ENCODE peak calls at places on chromosomes 1 and 21, in four cellular contexts. I is mesenchymal stem cell, H is IMR-90, K is MM.1S. S is an unnamed sample.
A peak's percentile ranks its signal among the peaks of the same experiment; 100 is the strongest.

GRCh38 chr1:18954270-18955071 is 2.0 kb downstream of the IFFO2 start:
- DNase-seq in I (peak; percentile 70), H (no peak), K (no peak), S (no peak)

GRCh38 chr1:27388337-27389005 is 4.0 kb upstream of the GPR3 start:
- DNase-seq in I (peak; percentile 52), H (no peak), K (peak; percentile 66), S (peak; percentile 83)

GRCh38 chr1:15617874-15618684 is 821 bp downstream of the DDI2 start:
- DNase-seq in I (peak; percentile 41), H (no peak), K (peak; percentile 54), S (peak; percentile 72)

GRCh38 chr1:158146165-158146564 is 34.5 kb upstream of the CD1D start:
- DNase-seq in I (peak; percentile 38), H (peak; percentile 61), K (no peak), S (no peak)

GRCh38 chr1:6103111-6103853 is 57.6 kb downstream of the KCNAB2 start:
- DNase-seq in I (no peak), H (no peak), K (no peak), S (no peak)

GRCh38 chr1:211660718-211661222 is 14.7 kb downstream of the NEK2 start:
- DNase-seq in I (no peak), H (no peak), K (no peak), S (no peak)

GRCh38 chr1:1535298-1535988 is 5.0 kb downstream of the TMEM240 start:
- DNase-seq in I (no peak), H (no peak), K (no peak), S (no peak)

GRCh38 chr1:39272027-39272790 is 67.7 kb downstream of the MACF1 start:
- DNase-seq in I (peak; percentile 83), H (peak; percentile 53), K (peak; percentile 87), S (no peak)

GRCh38 chr1:75855010-75855409 is 58.3 kb downstream of the MSH4 start:
- DNase-seq in I (peak; percentile 43), H (peak; percentile 53), K (no peak), S (no peak)

GRCh38 chr1:201172999-201173610 is 17.5 kb upstream of the IGFN1 start:
- DNase-seq in I (peak; percentile 22), H (peak; percentile 54), K (no peak), S (no peak)

GRCh38 chr1:220135755-220136154 is 41.8 kb downstream of the IARS2 start:
- DNase-seq in I (no peak), H (no peak), K (no peak), S (no peak)

GRCh38 chr1:170804879-170805278 is 130.5 kb upstream of the MROH9 start:
- DNase-seq in I (no peak), H (no peak), K (no peak), S (no peak)

GRCh38 chr1:178869114-178869697 is 1.7 kb downstream of the ANGPTL1 start:
- DNase-seq in I (peak; percentile 32), H (peak; percentile 63), K (no peak), S (no peak)

GRCh38 chr21:45019076-45019886 is 55.1 kb upstream of the ADARB1 start:
- DNase-seq in I (peak; percentile 53), H (no peak), K (no peak), S (no peak)

GRCh38 chr1:36908096-36908495 is 126.2 kb downstream of the GRIK3 start:
- DNase-seq in I (no peak), H (no peak), K (no peak), S (no peak)

GRCh38 chr1:115557715-115558114 is 84.1 kb upstream of the VANGL1 start:
- DNase-seq in I (no peak), H (no peak), K (no peak), S (no peak)

GRCh38 chr21:34988139-34988538 is 61.0 kb downstream of the RUNX1 start:
- DNase-seq in I (no peak), H (no peak), K (no peak), S (no peak)

GRCh38 chr1:59013928-59014279 is 230.1 kb upstream of the JUN start:
- DNase-seq in I (no peak), H (no peak), K (peak; percentile 19), S (no peak)

GRCh38 chr1:54384921-54385726 is 21.1 kb downstream of the SSBP3 start:
- DNase-seq in I (peak; percentile 47), H (peak; percentile 53), K (no peak), S (no peak)

GRCh38 chr1:154760469-154760933 is 109.6 kb downstream of the KCNN3 start:
- DNase-seq in I (no peak), H (no peak), K (no peak), S (no peak)

GRCh38 chr1:17123196-17124045 is 4.2 kb upstream of the PADI2 start:
- DNase-seq in I (no peak), H (no peak), K (no peak), S (no peak)

GRCh38 chr1:23957096-23957495 is 2.5 kb upstream of the PNRC2 start:
- DNase-seq in I (no peak), H (no peak), K (no peak), S (no peak)

DNA sequence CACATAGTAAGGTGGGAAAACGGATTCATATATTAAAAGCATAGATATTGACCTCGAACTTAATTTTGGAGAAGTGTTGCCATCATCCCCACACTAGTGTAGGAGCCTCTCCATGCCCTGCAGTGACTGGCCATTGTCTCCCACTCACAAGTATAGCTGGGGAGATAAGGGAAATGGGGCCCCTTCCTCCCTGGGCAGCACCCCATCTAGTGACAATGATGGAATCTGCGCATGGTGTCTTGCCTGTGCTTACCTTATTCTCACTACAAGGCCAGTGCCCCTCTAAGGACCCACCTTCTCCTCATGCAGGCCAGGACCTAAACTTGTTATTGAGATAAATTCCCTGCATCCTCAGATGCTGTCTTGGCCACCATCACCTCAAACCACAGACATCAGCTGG is 374.9 kb downstream of the NTNG1 start:
- DNase-seq in I (no peak), H (no peak), K (no peak), S (no peak)
- H2AFZ ChIP-seq in I (no peak overlapping the region), H (no peak overlapping the region), K (no peak overlapping the region), S (no peak overlapping the region)

GRCh38 chr1:155931332-155932038 is 2.7 kb downstream of the KHDC4 start:
- DNase-seq in I (no peak), H (no peak), K (peak; percentile 52), S (no peak)

GRCh38 chr1:155932487-155932886 is 1.7 kb downstream of the KHDC4 start:
- DNase-seq in I (no peak), H (no peak), K (no peak), S (no peak)

GRCh38 chr1:155932085-155932484 is 2.1 kb downstream of the KHDC4 start:
- DNase-seq in I (no peak), H (no peak), K (no peak), S (no peak)

GRCh38 chr1:155925506-155925905 is 8.7 kb downstream of the KHDC4 start:
- DNase-seq in I (no peak), H (no peak), K (no peak), S (no peak)

GRCh38 chr1:155929057-155929456 is 5.2 kb downstream of the KHDC4 start:
- DNase-seq in I (no peak), H (no peak), K (no peak), S (no peak)
- H3K4me2 ChIP-seq in I (no peak overlapping the region), H (no peak overlapping the region), K (no peak overlapping the region), S (no peak overlapping the region)

DNA sequence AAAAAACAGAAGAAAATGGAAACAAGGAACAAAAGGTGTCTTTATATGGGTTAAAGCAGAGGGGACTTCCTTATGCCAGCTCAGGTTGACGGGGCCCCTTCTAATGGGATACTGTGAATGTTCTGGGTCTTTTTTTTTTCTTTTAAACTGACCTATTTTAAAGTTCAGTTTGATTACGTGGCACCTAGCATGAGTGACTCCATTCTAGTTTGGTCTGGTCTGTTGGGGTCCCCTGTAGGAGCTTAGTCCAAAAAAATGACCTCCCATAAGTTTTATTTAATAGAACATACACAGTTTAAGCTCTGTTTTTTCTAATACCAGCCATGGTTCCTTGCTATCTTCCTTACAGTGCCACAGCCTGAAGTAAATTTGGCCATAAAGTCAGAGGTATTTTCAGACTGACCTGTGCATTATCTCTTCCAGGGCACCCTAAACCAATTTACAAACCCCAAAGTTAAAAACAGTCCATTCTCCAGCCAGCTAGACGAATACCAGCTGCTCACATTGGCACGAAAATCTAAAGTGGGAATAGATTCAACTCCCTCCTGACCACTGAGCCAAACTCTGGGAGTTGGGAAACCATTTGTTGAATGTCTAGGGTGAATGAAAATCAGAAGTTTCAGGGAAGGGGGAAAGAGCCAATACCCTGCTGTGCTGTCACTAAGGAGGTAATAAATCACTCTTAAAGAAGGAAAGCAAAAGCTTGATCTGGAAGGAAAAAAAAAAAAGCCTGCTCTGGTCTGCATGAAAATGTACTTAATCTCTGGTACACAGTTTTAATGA is 42.4 kb downstream of the AKNAD1 start:
- DNase-seq in I (peak; percentile 60), H (peak; percentile 38), K (no peak), S (no peak)
- H3K27ac ChIP-seq in I (peak overlapping the region; percentile 43), H (peak overlapping the region; percentile 28), K (no peak overlapping the region), S (no peak overlapping the region)

GRCh38 chr1:174999216-174999925 is 376 bp upstream of the CACYBP start:
- DNase-seq in I (peak; percentile 99), H (peak; percentile 99), K (peak; percentile 100), S (peak; percentile 99)

GRCh38 chr1:175002910-175003517 is 3.3 kb downstream of the CACYBP start:
- DNase-seq in I (no peak), H (no peak), K (no peak), S (no peak)

GRCh38 chr1:174998569-174999215 is 1.1 kb upstream of the CACYBP start:
- DNase-seq in I (peak; percentile 64), H (peak; percentile 36), K (peak; percentile 92), S (peak; percentile 92)

GRCh38 chr1:174999926-175000696 is at the start of gene CACYBP:
- DNase-seq in I (peak; percentile 55), H (peak; percentile 30), K (peak; percentile 56), S (no peak)

DNA sequence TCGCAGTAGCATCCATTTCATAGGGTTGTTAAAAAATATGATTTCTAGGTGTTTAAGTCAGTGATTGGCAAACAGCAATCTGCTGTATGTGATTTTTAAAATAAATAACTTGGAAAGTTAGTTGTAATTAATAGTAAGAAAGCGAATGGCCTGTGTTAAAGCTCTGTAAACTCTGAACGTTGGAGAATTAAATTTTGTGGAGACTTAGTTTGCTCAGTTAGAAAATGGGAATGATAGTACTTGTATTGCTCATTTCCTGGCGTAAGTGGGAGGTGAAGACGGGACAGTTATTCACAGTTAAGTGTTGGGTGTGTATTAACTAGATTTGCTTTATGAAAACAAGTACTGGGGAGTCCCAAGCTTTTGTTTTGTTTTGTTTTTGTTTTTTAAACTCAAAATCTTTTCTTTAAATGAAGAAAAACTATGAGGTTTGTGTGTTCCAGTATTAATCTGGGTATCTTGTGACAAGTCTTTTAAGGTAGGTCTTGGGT is 995 bp downstream of the CACYBP start:
- DNase-seq in I (peak; percentile 30), H (no peak), K (peak; percentile 43), S (no peak)
- H2AFZ ChIP-seq in I (no peak overlapping the region), H (no peak overlapping the region), K (no peak overlapping the region), S (no peak overlapping the region)

GRCh38 chr1:22056921-22057320 is 4.4 kb downstream of the CDC42 start:
- DNase-seq in I (no peak), H (no peak), K (no peak), S (no peak)
- H3K4me2 ChIP-seq in I (no peak overlapping the region), H (no peak overlapping the region), K (no peak overlapping the region), S (peak overlapping the region; percentile 12)

GRCh38 chr1:208433086-208433485 is 188.9 kb upstream of the PLXNA2 start:
- DNase-seq in I (peak; percentile 81), H (no peak), K (no peak), S (no peak)

GRCh38 chr1:208432346-208432745 is 188.2 kb upstream of the PLXNA2 start:
- DNase-seq in I (no peak), H (no peak), K (no peak), S (no peak)

GRCh38 chr1:208434008-208434407 is 189.8 kb upstream of the PLXNA2 start:
- DNase-seq in I (peak; percentile 12), H (no peak), K (no peak), S (no peak)

GRCh38 chr1:208438262-208438661 is 194.1 kb upstream of the PLXNA2 start:
- DNase-seq in I (no peak), H (no peak), K (no peak), S (no peak)

GRCh38 chr1:208437416-208437815 is 193.2 kb upstream of the PLXNA2 start:
- DNase-seq in I (peak; percentile 62), H (peak; percentile 6), K (peak; percentile 77), S (no peak)
- H3K27ac ChIP-seq in I (no peak overlapping the region), H (no peak overlapping the region), K (no peak overlapping the region), S (no peak overlapping the region)